ENCODE peak calls at places on chromosome 1, in ten cellular contexts. R is tibial artery; B is aorta; N is colonic mucosa; Z is body of pancreas; Y is CD8-positive, alpha-beta memory T cell; O is heart right ventricle; K is CD4-positive, alpha-beta memory T cell; C is IMR-90; J is A549. Q is an unnamed sample.

GRCh38 chr1:911875-912739 is 11.6 kb upstream of the SAMD11 start:
- DNase-seq in R (no peak), B (peak; percentile 73), N (no peak), Z (no peak), Y (no peak), O (no peak), K (no peak), C (no peak), J (no peak), Q (no peak)

GRCh38 chr1:51623025-51623424 is 6.1 kb downstream of the OSBPL9 start:
- DNase-seq in R (no peak), B (no peak), N (no peak), Z (no peak), Y (no peak), O (no peak), K (no peak), C (no peak), J (no peak), Q (no peak)

GRCh38 chr1:204645251-204645650 is 40.3 kb downstream of the LRRN2 start:
- DNase-seq in R (peak; percentile 21), B (no peak), N (no peak), Z (no peak), Y (no peak), O (no peak), K (no peak), C (no peak), J (no peak), Q (no peak)

GRCh38 chr1:67853704-67854103 is 20.4 kb upstream of the GNG12 start:
- DNase-seq in R (no peak), B (peak; percentile 79), N (peak; percentile 62), Z (peak; percentile 52), Y (no peak), O (peak; percentile 59), K (no peak), C (peak; percentile 86), J (peak; percentile 83), Q (no peak)

GRCh38 chr1:244352156-244352830 is 99.4 kb downstream of the ADSS2 start:
- DNase-seq in R (no peak), B (no peak), N (peak; percentile 66), Z (no peak), Y (no peak), O (no peak), K (no peak), C (no peak), J (no peak), Q (no peak)

GRCh38 chr1:203055166-203055799 is 29.0 kb downstream of the PPFIA4 start:
- DNase-seq in R (no peak), B (no peak), N (no peak), Z (no peak), Y (no peak), O (no peak), K (no peak), C (no peak), J (peak; percentile 19), Q (no peak)

GRCh38 chr1:227792216-227793078 is 23.0 kb upstream of the PRSS38 start:
- DNase-seq in R (no peak), B (no peak), N (no peak), Z (no peak), Y (no peak), O (no peak), K (no peak), C (no peak), J (no peak), Q (no peak)

GRCh38 chr1:211610779-211611556 is 32.0 kb upstream of the SLC30A1 start:
- DNase-seq in R (peak; percentile 72), B (no peak), N (no peak), Z (no peak), Y (no peak), O (no peak), K (no peak), C (peak; percentile 38), J (peak; percentile 24), Q (peak; percentile 54)

DNA sequence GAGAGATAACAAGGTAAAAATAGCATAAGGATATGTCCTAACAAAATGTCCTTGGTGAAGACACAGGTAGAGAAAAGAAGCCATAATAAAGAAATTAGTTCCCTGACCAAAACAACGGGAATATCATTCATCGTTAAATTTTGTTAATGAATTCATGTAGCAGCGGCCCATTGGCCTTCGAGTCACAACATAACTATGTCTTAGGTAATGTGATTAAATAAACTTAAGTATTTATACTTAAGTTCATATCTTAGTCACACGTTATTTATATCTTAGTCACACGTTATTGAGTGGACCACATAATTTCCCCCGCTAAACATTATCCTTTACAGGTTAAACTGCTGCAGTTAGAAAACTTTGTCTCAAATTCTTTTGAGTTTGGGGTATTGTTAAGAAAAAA is 1.2 kb downstream of the NEXN start:
- DNase-seq in R (no peak), B (no peak), N (no peak), Z (peak; percentile 21), Y (no peak), O (no peak), K (no peak), C (peak; percentile 91), J (peak; percentile 12), Q (peak; percentile 27)
- H3K27ac ChIP-seq in R (peak overlapping the region; percentile 98), B (no peak overlapping the region), N (peak overlapping the region; percentile 9), Z (no peak overlapping the region), Y (no peak overlapping the region), O (peak overlapping the region; percentile 86), K (no peak overlapping the region), C (peak overlapping the region; percentile 99), J (peak overlapping the region; percentile 87), Q (peak overlapping the region; percentile 91)

GRCh38 chr1:198599749-198600148 is 39.1 kb upstream of the PTPRC start:
- DNase-seq in R (no peak), B (no peak), N (no peak), Z (no peak), Y (no peak), O (no peak), K (no peak), C (no peak), J (no peak), Q (no peak)

GRCh38 chr1:198600906-198601305 is 37.9 kb upstream of the PTPRC start:
- DNase-seq in R (no peak), B (no peak), N (no peak), Z (no peak), Y (no peak), O (no peak), K (no peak), C (no peak), J (no peak), Q (no peak)

GRCh38 chr1:198597690-198598430 is 41.0 kb upstream of the PTPRC start:
- DNase-seq in R (no peak), B (peak; percentile 35), N (no peak), Z (no peak), Y (no peak), O (no peak), K (no peak), C (no peak), J (no peak), Q (no peak)

GRCh38 chr1:198595765-198596164 is 43.1 kb upstream of the PTPRC start:
- DNase-seq in R (no peak), B (no peak), N (no peak), Z (no peak), Y (no peak), O (no peak), K (no peak), C (no peak), J (no peak), Q (no peak)

DNA sequence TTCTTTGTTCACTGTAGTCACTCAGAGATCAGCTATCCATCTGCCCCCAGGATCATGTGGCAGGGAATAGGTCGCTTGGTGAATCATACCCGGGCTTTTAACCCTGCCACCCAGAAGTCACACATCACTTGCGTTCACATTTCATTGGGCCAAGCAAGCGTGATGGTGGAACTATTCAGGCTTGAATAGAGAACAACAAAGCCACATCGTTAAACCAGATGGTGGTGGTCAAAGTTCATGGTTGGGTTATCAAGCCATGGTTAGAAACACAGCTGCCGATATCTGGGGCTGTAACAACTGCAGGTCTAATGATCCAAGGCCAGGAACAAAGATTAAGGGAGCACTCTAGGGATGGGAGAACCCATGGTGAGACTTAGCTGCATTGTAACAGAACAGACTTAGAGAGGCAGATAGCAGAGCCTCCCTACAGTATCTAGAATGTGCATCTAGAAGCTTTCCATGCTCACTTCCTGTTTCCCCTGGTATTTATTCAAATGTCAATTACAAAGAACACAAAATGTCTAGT is 40.0 kb upstream of the PTPRC start:
- DNase-seq in R (no peak), B (no peak), N (no peak), Z (no peak), Y (no peak), O (no peak), K (no peak), C (no peak), J (no peak), Q (no peak)
- H3K4me3 ChIP-seq in R (no peak overlapping the region), B (no peak overlapping the region), N (no peak overlapping the region), Z (no peak overlapping the region), Y (peak overlapping the region; percentile 4), O (no peak overlapping the region), K (no peak overlapping the region), C (no peak overlapping the region), J (no peak overlapping the region), Q (no peak overlapping the region)

GRCh38 chr1:207241164-207241934 is 80.1 kb upstream of the CD55 start:
- DNase-seq in R (no peak), B (no peak), N (no peak), Z (no peak), Y (no peak), O (no peak), K (no peak), C (no peak), J (peak; percentile 27), Q (no peak)

GRCh38 chr1:207244409-207244801 is 77.1 kb upstream of the CD55 start:
- DNase-seq in R (no peak), B (no peak), N (no peak), Z (no peak), Y (no peak), O (no peak), K (no peak), C (no peak), J (peak; percentile 16), Q (no peak)

GRCh38 chr1:207243756-207244408 is 77.6 kb upstream of the CD55 start:
- DNase-seq in R (no peak), B (no peak), N (no peak), Z (no peak), Y (no peak), O (no peak), K (no peak), C (peak; percentile 59), J (peak; percentile 14), Q (no peak)

GRCh38 chr1:207245124-207245523 is 76.4 kb upstream of the CD55 start:
- DNase-seq in R (no peak), B (no peak), N (no peak), Z (no peak), Y (no peak), O (no peak), K (no peak), C (no peak), J (no peak), Q (no peak)

DNA sequence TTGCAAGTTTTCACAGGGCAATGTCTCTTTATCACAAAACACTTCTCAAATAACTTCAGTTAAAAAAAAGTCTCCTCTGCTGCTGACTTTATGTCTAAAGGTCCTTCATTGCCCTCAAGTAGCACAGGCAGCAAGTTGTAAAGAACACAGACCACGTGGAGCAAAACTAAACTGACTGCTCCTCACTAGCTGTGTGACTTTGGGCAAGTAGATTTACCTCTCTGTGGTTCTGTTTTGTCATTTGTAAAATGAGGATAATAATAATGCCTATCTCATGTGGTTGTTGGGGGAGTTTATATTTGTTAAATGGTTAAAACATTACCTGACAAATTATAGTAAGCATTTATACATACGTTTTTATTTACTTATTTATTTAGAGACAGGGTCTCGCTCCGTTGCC is 78.6 kb upstream of the CD55 start:
- DNase-seq in R (no peak), B (no peak), N (no peak), Z (no peak), Y (no peak), O (no peak), K (no peak), C (no peak), J (no peak), Q (no peak)
- H3K27ac ChIP-seq in R (no peak overlapping the region), B (no peak overlapping the region), N (no peak overlapping the region), Z (no peak overlapping the region), Y (no peak overlapping the region), O (no peak overlapping the region), K (no peak overlapping the region), C (peak overlapping the region; percentile 88), J (peak overlapping the region; percentile 47), Q (no peak overlapping the region)

GRCh38 chr1:35554261-35555211 is 2.7 kb downstream of the KIAA0319L start:
- DNase-seq in R (no peak), B (no peak), N (no peak), Z (peak; percentile 72), Y (no peak), O (no peak), K (no peak), C (no peak), J (no peak), Q (no peak)
- H3K4me3 ChIP-seq in R (no peak overlapping the region), B (no peak overlapping the region), N (no peak overlapping the region), Z (no peak overlapping the region), Y (no peak overlapping the region), O (no peak overlapping the region), K (no peak overlapping the region), C (no peak overlapping the region), J (no peak overlapping the region), Q (no peak overlapping the region)

Q was measured in uterus.